ENCODE peak calls at places on chromosomes 13 and 19, in nine cellular contexts. H is H7; L is BJ; J is AG04450; N is left ventricle myocardium inferior; Q is dorsolateral prefrontal cortex; I is AG10803; S is effector memory CD4-positive, alpha-beta T cell; M is fibroblast of pulmonary artery. E is an unnamed sample.

GRCh38 chr13:84653915-84654534 is 771.8 kb upstream of the SLITRK1 start:
- DNase-seq in H (no peak), L (no peak), J (no peak), N (peak; percentile 66), Q (no peak), I (no peak), S (no peak), M (no peak), E (no peak)

GRCh38 chr13:31790992-31791391 is 51.7 kb downstream of the RXFP2 start:
- DNase-seq in H (no peak), L (peak; percentile 47), J (no peak), N (no peak), Q (no peak), I (peak; percentile 77), S (no peak), M (no peak), E (no peak)

GRCh38 chr19:22783651-22784050 is 300 bp downstream of the ZNF99 start:
- DNase-seq in H (no peak), L (no peak), J (no peak), N (no peak), Q (no peak), I (no peak), S (no peak), M (no peak), E (no peak)

GRCh38 chr19:55261671-55262126 is 2.9 kb upstream of the PPP6R1 start:
- DNase-seq in H (peak; percentile 77), L (no peak), J (no peak), N (no peak), Q (no peak), I (no peak), S (no peak), M (no peak), E (no peak)

GRCh38 chr19:19170053-19170945 is at the start of gene MEF2B:
- DNase-seq in H (peak; percentile 100), L (no peak), J (no peak), N (peak; percentile 77), Q (no peak), I (peak; percentile 41), S (peak; percentile 69), M (peak; percentile 44), E (peak; percentile 86)

GRCh38 chr13:75770164-75771145 is 134.3 kb downstream of the LMO7 start:
- DNase-seq in H (no peak), L (no peak), J (peak; percentile 15), N (no peak), Q (no peak), I (no peak), S (no peak), M (no peak), E (no peak)

GRCh38 chr19:38617283-38617763 is 430 bp downstream of the MAP4K1 start:
- DNase-seq in H (no peak), L (no peak), J (no peak), N (no peak), Q (no peak), I (no peak), S (no peak), M (no peak), E (no peak)

GRCh38 chr19:27867981-27868380 is 1345.0 kb downstream of the UQCRFS1 start:
- DNase-seq in H (no peak), L (no peak), J (no peak), N (no peak), Q (no peak), I (no peak), S (no peak), M (no peak), E (no peak)

GRCh38 chr19:13026478-13026999 is 31.3 kb downstream of the NFIX start:
- DNase-seq in H (no peak), L (no peak), J (no peak), N (no peak), Q (no peak), I (peak; percentile 60), S (no peak), M (peak; percentile 40), E (no peak)

GRCh38 chr19:6847828-6848200 is 39.6 kb upstream of the ADGRE1 start:
- DNase-seq in H (no peak), L (no peak), J (no peak), N (no peak), Q (peak; percentile 19), I (no peak), S (no peak), M (no peak), E (no peak)

GRCh38 chr19:5498817-5499535 is 43.8 kb downstream of the ZNRF4 start:
- DNase-seq in H (peak; percentile 92), L (no peak), J (no peak), N (no peak), Q (no peak), I (no peak), S (no peak), M (no peak), E (peak; percentile 67)

GRCh38 chr13:21670883-21671792 is at the start of gene FGF9:
- DNase-seq in H (peak; percentile 94), L (no peak), J (no peak), N (peak; percentile 76), Q (peak; percentile 86), I (peak; percentile 66), S (peak; percentile 68), M (peak; percentile 79), E (peak; percentile 82)

GRCh38 chr13:46648166-46648607 is 95.2 kb downstream of the LRCH1 start:
- DNase-seq in H (peak; percentile 56), L (no peak), J (no peak), N (no peak), Q (no peak), I (peak; percentile 55), S (no peak), M (no peak), E (peak; percentile 74)

GRCh38 chr19:5973867-5974635 is 3.9 kb downstream of the RANBP3 start:
- DNase-seq in H (no peak), L (no peak), J (no peak), N (no peak), Q (no peak), I (no peak), S (no peak), M (no peak), E (no peak)

GRCh38 chr19:11073568-11073967 is 15.7 kb upstream of the LDLR start:
- DNase-seq in H (no peak), L (no peak), J (no peak), N (no peak), Q (no peak), I (no peak), S (no peak), M (no peak), E (no peak)

GRCh38 chr13:23609414-23610186 is 39.4 kb downstream of the TNFRSF19 start:
- DNase-seq in H (no peak), L (no peak), J (peak; percentile 29), N (no peak), Q (no peak), I (peak; percentile 62), S (no peak), M (peak; percentile 59), E (peak; percentile 54)

GRCh38 chr13:30731658-30732390 is 3.5 kb upstream of the ALOX5AP start:
- DNase-seq in H (peak; percentile 29), L (no peak), J (no peak), N (no peak), Q (no peak), I (no peak), S (no peak), M (no peak), E (no peak)

GRCh38 chr13:46369506-46370268 is 17.4 kb downstream of the RUBCNL start:
- DNase-seq in H (no peak), L (peak; percentile 82), J (peak; percentile 43), N (no peak), Q (no peak), I (peak; percentile 93), S (no peak), M (peak; percentile 70), E (no peak)

GRCh38 chr19:50315773-50316448 is 13.3 kb downstream of the KCNC3 start:
- DNase-seq in H (peak; percentile 82), L (no peak), J (no peak), N (no peak), Q (peak; percentile 58), I (no peak), S (no peak), M (no peak), E (peak; percentile 74)

GRCh38 chr19:41325947-41326706 is 16.2 kb downstream of the CCDC97 start:
- DNase-seq in H (peak; percentile 78), L (peak; percentile 38), J (no peak), N (no peak), Q (no peak), I (peak; percentile 85), S (no peak), M (peak; percentile 62), E (no peak)
- H3K4me3 ChIP-seq in H (peak overlapping the region; percentile 38), L (no peak overlapping the region), J (peak overlapping the region; percentile 12), N (peak overlapping the region; percentile 61), Q (peak overlapping the region; percentile 37), I (peak overlapping the region; percentile 13), S (no peak overlapping the region), M (peak overlapping the region; percentile 6), E (no peak overlapping the region)

GRCh38 chr19:927044-927706 is 1.3 kb downstream of the ARID3A start:
- DNase-seq in H (peak; percentile 94), L (no peak), J (no peak), N (peak; percentile 64), Q (no peak), I (peak; percentile 56), S (no peak), M (peak; percentile 60), E (no peak)
- H3K4me3 ChIP-seq in H (peak overlapping the region; percentile 91), L (peak overlapping the region; percentile 91), J (peak overlapping the region; percentile 83), N (peak overlapping the region; percentile 91), Q (peak overlapping the region; percentile 82), I (peak overlapping the region; percentile 79), S (peak overlapping the region; percentile 73), M (peak overlapping the region; percentile 79), E (peak overlapping the region; percentile 97)

GRCh38 chr13:76887070-76887563 is 912 bp upstream of the KCTD12 start:
- DNase-seq in H (peak; percentile 39), L (no peak), J (no peak), N (peak; percentile 16), Q (no peak), I (no peak), S (no peak), M (no peak), E (no peak)
- H3K4me3 ChIP-seq in H (peak overlapping the region; percentile 59), L (peak overlapping the region; percentile 54), J (peak overlapping the region; percentile 66), N (peak overlapping the region; percentile 94), Q (peak overlapping the region; percentile 72), I (peak overlapping the region; percentile 71), S (peak overlapping the region; percentile 72), M (peak overlapping the region; percentile 71), E (peak overlapping the region; percentile 58)

GRCh38 chr19:47569331-47569730 is 3.6 kb downstream of the ZNF541 start:
- DNase-seq in H (no peak), L (no peak), J (no peak), N (no peak), Q (no peak), I (no peak), S (no peak), M (no peak), E (no peak)

GRCh38 chr19:47573076-47574026 is at the start of gene ZNF541:
- DNase-seq in H (peak; percentile 74), L (no peak), J (no peak), N (peak; percentile 64), Q (peak; percentile 84), I (peak; percentile 45), S (peak; percentile 87), M (peak; percentile 55), E (peak; percentile 11)

GRCh38 chr19:47572635-47573034 is 313 bp downstream of the ZNF541 start:
- DNase-seq in H (peak; percentile 50), L (no peak), J (no peak), N (no peak), Q (no peak), I (no peak), S (no peak), M (no peak), E (no peak)
- H3K4me3 ChIP-seq in H (no peak overlapping the region), L (no peak overlapping the region), J (no peak overlapping the region), N (peak overlapping the region; percentile 63), Q (peak overlapping the region; percentile 54), I (no peak overlapping the region), S (peak overlapping the region; percentile 22), M (no peak overlapping the region), E (no peak overlapping the region)